ENCODE peak calls at places on chromosomes 4 and X, in five cellular contexts. One of them, this sample, is unnamed.

GRCh38 chr4:165378763-165379631 is at the start of gene CPE:
- DNase-seq in left ventricle myocardium superior: peak
- DNase-seq in iris pigment epithelial cell: peak
- DNase-seq in GM19239: peak
- DNase-seq in SHP77: peak
- DNase-seq in this sample: peak

GRCh38 chr4:175635513-175635912 is 176.6 kb downstream of the GPM6A start:
- DNase-seq in GM19239: no peak
- DNase-seq in left ventricle myocardium superior: no peak
- DNase-seq in iris pigment epithelial cell: no peak
- DNase-seq in SHP77: no peak
- DNase-seq in this sample: no peak

GRCh38 chrX:23952984-23953907 is 45.4 kb downstream of the CXorf58 start:
- DNase-seq in GM19239: peak
- DNase-seq in iris pigment epithelial cell: peak
- DNase-seq in left ventricle myocardium superior: no peak
- DNase-seq in SHP77: no peak
- DNase-seq in this sample: no peak

GRCh38 chr4:7015383-7016035 is 27.7 kb upstream of the TADA2B start:
- DNase-seq in GM19239: no peak
- DNase-seq in SHP77: no peak
- DNase-seq in left ventricle myocardium superior: no peak
- DNase-seq in iris pigment epithelial cell: no peak
- DNase-seq in this sample: no peak

GRCh38 chrX:26192204-26192603 is at the start of gene MAGEB6:
- DNase-seq in GM19239: no peak
- DNase-seq in left ventricle myocardium superior: no peak
- DNase-seq in iris pigment epithelial cell: no peak
- DNase-seq in SHP77: no peak
- DNase-seq in this sample: no peak

GRCh38 chrX:155893513-155893912 is 12.4 kb downstream of the VAMP7 start:
- DNase-seq in iris pigment epithelial cell: no peak
- DNase-seq in left ventricle myocardium superior: no peak
- DNase-seq in SHP77: no peak
- DNase-seq in GM19239: no peak
- DNase-seq in this sample: no peak

GRCh38 chr4:89894654-89895652 is at the start of gene MMRN1:
- DNase-seq in SHP77: no peak
- DNase-seq in GM19239: no peak
- DNase-seq in left ventricle myocardium superior: no peak
- DNase-seq in iris pigment epithelial cell: no peak
- DNase-seq in this sample: no peak

GRCh38 chr4:155604718-155605601 is 61.7 kb upstream of the GUCY1A1 start:
- DNase-seq in SHP77: no peak
- DNase-seq in iris pigment epithelial cell: peak
- DNase-seq in left ventricle myocardium superior: no peak
- DNase-seq in GM19239: no peak
- DNase-seq in this sample: no peak

GRCh38 chr4:156568041-156568440 is 403.6 kb downstream of the PDGFC start:
- DNase-seq in SHP77: no peak
- DNase-seq in iris pigment epithelial cell: peak
- DNase-seq in left ventricle myocardium superior: no peak
- DNase-seq in GM19239: no peak
- DNase-seq in this sample: no peak

GRCh38 chrX:134512566-134512965 is 52.6 kb downstream of the HPRT1 start:
- DNase-seq in SHP77: no peak
- DNase-seq in iris pigment epithelial cell: peak
- DNase-seq in left ventricle myocardium superior: no peak
- DNase-seq in GM19239: no peak
- DNase-seq in this sample: no peak

GRCh38 chrX:112642349-112642748 is 37.4 kb downstream of the LHFPL1 start:
- DNase-seq in left ventricle myocardium superior: no peak
- DNase-seq in SHP77: peak
- DNase-seq in iris pigment epithelial cell: peak
- DNase-seq in GM19239: peak
- DNase-seq in this sample: peak

GRCh38 chr4:3874525-3875110 is 108.4 kb downstream of the ADRA2C start:
- DNase-seq in SHP77: no peak
- DNase-seq in iris pigment epithelial cell: no peak
- DNase-seq in left ventricle myocardium superior: no peak
- DNase-seq in GM19239: no peak
- DNase-seq in this sample: no peak

GRCh38 chrX:21840199-21840557 is 761 bp downstream of the MBTPS2 start:
- DNase-seq in left ventricle myocardium superior: no peak
- DNase-seq in SHP77: no peak
- DNase-seq in GM19239: no peak
- DNase-seq in iris pigment epithelial cell: peak
- DNase-seq in this sample: no peak

GRCh38 chrX:97685753-97686152 is 802.0 kb downstream of the RPA4 start:
- DNase-seq in iris pigment epithelial cell: peak
- DNase-seq in left ventricle myocardium superior: no peak
- DNase-seq in GM19239: peak
- DNase-seq in SHP77: peak
- DNase-seq in this sample: peak

GRCh38 chr4:108166441-108167315 is 2.1 kb downstream of the LEF1 start:
- DNase-seq in SHP77: peak
- DNase-seq in left ventricle myocardium superior: no peak
- DNase-seq in iris pigment epithelial cell: no peak
- DNase-seq in GM19239: no peak
- DNase-seq in this sample: peak

GRCh38 chr4:75849459-75849858 is 52.8 kb downstream of the PPEF2 start:
- DNase-seq in iris pigment epithelial cell: peak
- DNase-seq in left ventricle myocardium superior: no peak
- DNase-seq in GM19239: no peak
- DNase-seq in SHP77: peak
- DNase-seq in this sample: no peak

GRCh38 chr4:123672987-123673386 is 276.4 kb downstream of the SPRY1 start:
- DNase-seq in SHP77: no peak
- DNase-seq in GM19239: no peak
- DNase-seq in iris pigment epithelial cell: peak
- DNase-seq in left ventricle myocardium superior: no peak
- DNase-seq in this sample: no peak

GRCh38 chr4:188336891-188337290 is 197.7 kb downstream of the TRIML1 start:
- DNase-seq in iris pigment epithelial cell: no peak
- DNase-seq in left ventricle myocardium superior: no peak
- DNase-seq in SHP77: no peak
- DNase-seq in GM19239: no peak
- DNase-seq in this sample: no peak